ENCODE peak calls at places on chromosomes 6 and 20, in seven cellular contexts. Q is dorsolateral prefrontal cortex; J is WTC11; O is HFFc6; S is neural crest cell; P is lower leg skin; W is CD8-positive, alpha-beta memory T cell. C is an unnamed sample.

GRCh38 chr6:170039156-170040114 is 251.4 kb downstream of the DLL1 start:
- DNase-seq in J (no peak), P (peak; percentile 74), S (no peak), W (no peak), Q (peak; percentile 16), O (no peak), C (peak; percentile 74)

GRCh38 chr20:7352165-7352564 is 584.7 kb downstream of the BMP2 start:
- DNase-seq in W (no peak), J (no peak), O (no peak), P (no peak), Q (no peak), S (no peak), C (no peak)

GRCh38 chr6:21110684-21111398 is 482.7 kb upstream of the SOX4 start:
- DNase-seq in Q (no peak), P (no peak), J (no peak), O (no peak), W (no peak), S (no peak), C (no peak)

GRCh38 chr6:131807644-131808459 is at the start of gene ENPP1:
- DNase-seq in P (peak; percentile 93), W (peak; percentile 23), O (peak; percentile 71), S (peak; percentile 61), J (peak; percentile 80), Q (peak; percentile 74), C (peak; percentile 85)

GRCh38 chr6:91482498-91482897 is 895.6 kb upstream of the MAP3K7 start:
- DNase-seq in Q (no peak), O (no peak), J (no peak), W (no peak), S (no peak), P (no peak), C (no peak)

GRCh38 chr20:51487525-51488279 is 54.8 kb downstream of the NFATC2 start:
- DNase-seq in P (no peak), Q (no peak), W (no peak), J (no peak), O (peak; percentile 55), S (no peak), C (no peak)

GRCh38 chr6:100880149-100880900 is 804 bp downstream of the ASCC3 start:
- DNase-seq in W (no peak), P (no peak), S (no peak), Q (no peak), O (peak; percentile 8), J (no peak), C (no peak)

GRCh38 chr20:25033250-25033940 is 24.5 kb downstream of the ACSS1 start:
- DNase-seq in S (no peak), Q (no peak), P (no peak), O (no peak), J (no peak), W (no peak), C (no peak)

C was measured in suprapubic skin.